ENCODE peak calls at places on chromosomes 4 and X, in seven cellular contexts. One of them, this sample, is unnamed.

GRCh38 chrX:11478036-11478435 is 184.8 kb downstream of the AMELX start:
- DNase-seq in transverse colon: no peak
- DNase-seq in A549: no peak
- DNase-seq in heart left ventricle: no peak
- DNase-seq in IMR-90: no peak
- DNase-seq in ovary: no peak
- DNase-seq in GM12878: no peak
- DNase-seq in this sample: no peak

GRCh38 chr4:82599336-82599735 is 37.5 kb upstream of the TMEM150C start:
- DNase-seq in transverse colon: no peak
- DNase-seq in A549: no peak
- DNase-seq in heart left ventricle: no peak
- DNase-seq in IMR-90: no peak
- DNase-seq in ovary: no peak
- DNase-seq in GM12878: no peak
- DNase-seq in this sample: no peak

GRCh38 chr4:54784188-54784671 is 126.5 kb downstream of the KIT start:
- DNase-seq in transverse colon: peak; percentile 70
- DNase-seq in A549: no peak
- DNase-seq in heart left ventricle: peak; percentile 88
- DNase-seq in IMR-90: peak; percentile 91
- DNase-seq in ovary: peak; percentile 78
- DNase-seq in GM12878: no peak
- DNase-seq in this sample: peak; percentile 76

GRCh38 chr4:114606240-114606639 is 7.6 kb downstream of the UGT8 start:
- DNase-seq in transverse colon: no peak
- DNase-seq in A549: no peak
- DNase-seq in heart left ventricle: no peak
- DNase-seq in IMR-90: no peak
- DNase-seq in ovary: no peak
- DNase-seq in GM12878: no peak
- DNase-seq in this sample: no peak

GRCh38 chrX:118495958-118496762 is 545 bp downstream of the DOCK11 start:
- DNase-seq in transverse colon: peak; percentile 62
- DNase-seq in A549: no peak
- DNase-seq in heart left ventricle: peak; percentile 33
- DNase-seq in IMR-90: no peak
- DNase-seq in ovary: peak; percentile 35
- DNase-seq in GM12878: no peak
- DNase-seq in this sample: peak; percentile 95

GRCh38 chr4:1843852-1844251 is 12.1 kb downstream of the LETM1 start:
- DNase-seq in transverse colon: no peak
- DNase-seq in A549: no peak
- DNase-seq in heart left ventricle: peak; percentile 54
- DNase-seq in IMR-90: no peak
- DNase-seq in ovary: no peak
- DNase-seq in GM12878: no peak
- DNase-seq in this sample: no peak

GRCh38 chr4:112203593-112203992 is 28.0 kb upstream of the AP1AR start:
- DNase-seq in transverse colon: no peak
- DNase-seq in A549: no peak
- DNase-seq in heart left ventricle: no peak
- DNase-seq in IMR-90: no peak
- DNase-seq in ovary: no peak
- DNase-seq in GM12878: no peak
- DNase-seq in this sample: no peak

GRCh38 chrX:139081965-139082364 is 370.4 kb upstream of the FGF13 start:
- DNase-seq in transverse colon: no peak
- DNase-seq in A549: no peak
- DNase-seq in heart left ventricle: no peak
- DNase-seq in IMR-90: no peak
- DNase-seq in ovary: no peak
- DNase-seq in GM12878: no peak
- DNase-seq in this sample: no peak

GRCh38 chrX:1423215-1423614 is 29.5 kb downstream of the ASMTL start:
- DNase-seq in transverse colon: no peak
- DNase-seq in A549: no peak
- DNase-seq in heart left ventricle: no peak
- DNase-seq in IMR-90: no peak
- DNase-seq in ovary: no peak
- DNase-seq in GM12878: no peak
- DNase-seq in this sample: peak; percentile 4

GRCh38 chrX:153471663-153472280 is 1.4 kb upstream of the HAUS7 start:
- DNase-seq in transverse colon: no peak
- DNase-seq in A549: no peak
- DNase-seq in heart left ventricle: no peak
- DNase-seq in IMR-90: peak; percentile 31
- DNase-seq in ovary: no peak
- DNase-seq in GM12878: no peak
- DNase-seq in this sample: no peak

GRCh38 chr4:122899682-122900081 is 22.7 kb downstream of the NUDT6 start:
- DNase-seq in transverse colon: no peak
- DNase-seq in A549: no peak
- DNase-seq in heart left ventricle: no peak
- DNase-seq in IMR-90: no peak
- DNase-seq in ovary: no peak
- DNase-seq in GM12878: no peak
- DNase-seq in this sample: no peak

GRCh38 chr4:102288497-102288896 is 56.8 kb downstream of the SLC39A8 start:
- DNase-seq in transverse colon: no peak
- DNase-seq in A549: no peak
- DNase-seq in heart left ventricle: no peak
- DNase-seq in IMR-90: no peak
- DNase-seq in ovary: no peak
- DNase-seq in GM12878: no peak
- DNase-seq in this sample: no peak

GRCh38 chrX:22577181-22577580 is 304.5 kb downstream of the CBLL2 start:
- DNase-seq in transverse colon: no peak
- DNase-seq in A549: no peak
- DNase-seq in heart left ventricle: no peak
- DNase-seq in IMR-90: peak; percentile 74
- DNase-seq in ovary: no peak
- DNase-seq in GM12878: no peak
- DNase-seq in this sample: no peak

GRCh38 chrX:19272452-19272851 is 71.3 kb upstream of the PDHA1 start:
- DNase-seq in transverse colon: no peak
- DNase-seq in A549: no peak
- DNase-seq in heart left ventricle: no peak
- DNase-seq in IMR-90: peak; percentile 1
- DNase-seq in ovary: no peak
- DNase-seq in GM12878: peak; percentile 0
- DNase-seq in this sample: no peak

GRCh38 chr4:48093949-48094550 is 40.0 kb downstream of the TXK start:
- DNase-seq in transverse colon: peak; percentile 68
- DNase-seq in A549: peak; percentile 14
- DNase-seq in heart left ventricle: no peak
- DNase-seq in IMR-90: peak; percentile 7
- DNase-seq in ovary: no peak
- DNase-seq in GM12878: no peak
- DNase-seq in this sample: no peak

GRCh38 chr4:183029365-183029764 is 69.7 kb upstream of the WWC2 start:
- DNase-seq in transverse colon: no peak
- DNase-seq in A549: no peak
- DNase-seq in heart left ventricle: no peak
- DNase-seq in IMR-90: no peak
- DNase-seq in ovary: no peak
- DNase-seq in GM12878: no peak
- DNase-seq in this sample: no peak

GRCh38 chr4:109978704-109979103 is 66.0 kb downstream of the EGF start:
- DNase-seq in transverse colon: no peak
- DNase-seq in A549: no peak
- DNase-seq in heart left ventricle: no peak
- DNase-seq in IMR-90: no peak
- DNase-seq in ovary: no peak
- DNase-seq in GM12878: no peak
- DNase-seq in this sample: no peak

GRCh38 chr4:73006286-73006990 is 63.1 kb downstream of the COX18 start:
- DNase-seq in transverse colon: no peak
- DNase-seq in A549: no peak
- DNase-seq in heart left ventricle: no peak
- DNase-seq in IMR-90: no peak
- DNase-seq in ovary: no peak
- DNase-seq in GM12878: no peak
- DNase-seq in this sample: no peak

GRCh38 chr4:188454573-188454972 is 315.3 kb downstream of the TRIML1 start:
- DNase-seq in transverse colon: no peak
- DNase-seq in A549: no peak
- DNase-seq in heart left ventricle: no peak
- DNase-seq in IMR-90: no peak
- DNase-seq in ovary: no peak
- DNase-seq in GM12878: no peak
- DNase-seq in this sample: no peak

GRCh38 chr4:88522702-88523324 is 763 bp downstream of the PYURF start:
- DNase-seq in transverse colon: peak; percentile 30
- DNase-seq in A549: peak; percentile 18
- DNase-seq in heart left ventricle: peak; percentile 27
- DNase-seq in IMR-90: peak; percentile 33
- DNase-seq in ovary: peak; percentile 49
- DNase-seq in GM12878: no peak
- DNase-seq in this sample: peak; percentile 82

GRCh38 chr4:78778530-78778929 is 2.4 kb downstream of the BMP2K start:
- DNase-seq in transverse colon: no peak
- DNase-seq in A549: no peak
- DNase-seq in heart left ventricle: no peak
- DNase-seq in IMR-90: no peak
- DNase-seq in ovary: no peak
- DNase-seq in GM12878: no peak
- DNase-seq in this sample: no peak

GRCh38 chr4:78777556-78777900 is 1.4 kb downstream of the BMP2K start:
- DNase-seq in transverse colon: no peak
- DNase-seq in A549: no peak
- DNase-seq in heart left ventricle: no peak
- DNase-seq in IMR-90: no peak
- DNase-seq in ovary: no peak
- DNase-seq in GM12878: no peak
- DNase-seq in this sample: no peak

GRCh38 chr4:78776031-78776728 is at the start of gene BMP2K:
- DNase-seq in transverse colon: peak; percentile 86
- DNase-seq in A549: peak; percentile 39
- DNase-seq in heart left ventricle: peak; percentile 89
- DNase-seq in IMR-90: peak; percentile 66
- DNase-seq in ovary: peak; percentile 81
- DNase-seq in GM12878: no peak
- DNase-seq in this sample: peak; percentile 97

GRCh38 chr4:78775278-78776030 is 696 bp upstream of the BMP2K start:
- DNase-seq in transverse colon: peak; percentile 91
- DNase-seq in A549: peak; percentile 51
- DNase-seq in heart left ventricle: peak; percentile 90
- DNase-seq in IMR-90: peak; percentile 80
- DNase-seq in ovary: peak; percentile 91
- DNase-seq in GM12878: no peak
- DNase-seq in this sample: peak; percentile 97

GRCh38 chr4:78776729-78777555 is 792 bp downstream of the BMP2K start:
- DNase-seq in transverse colon: peak; percentile 57
- DNase-seq in A549: peak; percentile 41
- DNase-seq in heart left ventricle: no peak
- DNase-seq in IMR-90: peak; percentile 71
- DNase-seq in ovary: no peak
- DNase-seq in GM12878: no peak
- DNase-seq in this sample: peak; percentile 88
- TF ChIP-seq POLR2A in transverse colon: peak; percentile 46
- TF ChIP-seq POLR2A in A549: no peak
- TF ChIP-seq POLR2A in heart left ventricle: no peak
- TF ChIP-seq POLR2A in IMR-90: no peak
- TF ChIP-seq POLR2A in ovary: no peak
- TF ChIP-seq POLR2A in GM12878: peak; percentile 23
- TF ChIP-seq POLR2A in this sample: no peak

GRCh38 chr4:99305638-99306380 is 15.0 kb upstream of the ADH1A start:
- DNase-seq in transverse colon: no peak
- DNase-seq in A549: no peak
- DNase-seq in heart left ventricle: no peak
- DNase-seq in IMR-90: no peak
- DNase-seq in ovary: no peak
- DNase-seq in GM12878: no peak
- DNase-seq in this sample: no peak

GRCh38 chr4:99301376-99302164 is 10.8 kb upstream of the ADH1A start:
- DNase-seq in transverse colon: no peak
- DNase-seq in A549: no peak
- DNase-seq in heart left ventricle: no peak
- DNase-seq in IMR-90: peak; percentile 32
- DNase-seq in ovary: no peak
- DNase-seq in GM12878: no peak
- DNase-seq in this sample: no peak

DNA sequence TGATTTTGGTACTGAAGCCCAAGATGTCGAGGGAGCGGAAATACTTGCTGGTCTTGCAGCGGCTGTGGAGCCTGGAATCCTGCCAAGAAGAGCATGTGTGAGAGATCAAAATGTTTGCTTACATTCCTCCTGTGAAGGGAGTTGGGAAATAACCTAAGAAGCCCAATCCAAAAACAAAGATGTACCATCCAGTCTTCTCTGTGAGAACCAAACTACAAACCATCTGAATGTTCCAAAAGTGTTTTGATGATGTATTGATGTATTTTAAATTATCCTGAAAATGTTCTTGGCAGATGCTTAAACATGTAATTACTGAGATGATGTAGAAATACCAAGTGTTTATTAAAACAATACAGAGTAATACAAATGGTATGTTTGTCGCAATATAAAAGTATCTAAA is 10.1 kb upstream of the ADH1A start:
- DNase-seq in transverse colon: peak; percentile 76
- DNase-seq in A549: no peak
- DNase-seq in heart left ventricle: peak; percentile 79
- DNase-seq in IMR-90: peak; percentile 97
- DNase-seq in ovary: peak; percentile 96
- DNase-seq in GM12878: no peak
- DNase-seq in this sample: no peak
- H3K27ac ChIP-seq in transverse colon: peak overlapping the region; percentile 77
- H3K27ac ChIP-seq in A549: no peak overlapping the region
- H3K27ac ChIP-seq in heart left ventricle: peak overlapping the region; percentile 69
- H3K27ac ChIP-seq in IMR-90: peak overlapping the region; percentile 99
- H3K27ac ChIP-seq in ovary: no peak overlapping the region
- H3K27ac ChIP-seq in GM12878: no peak overlapping the region
- H3K27ac ChIP-seq in this sample: no peak overlapping the region

GRCh38 chr4:76979236-76979635 is 29.7 kb downstream of the SEPTIN11 start:
- DNase-seq in transverse colon: no peak
- DNase-seq in A549: no peak
- DNase-seq in heart left ventricle: no peak
- DNase-seq in IMR-90: no peak
- DNase-seq in ovary: no peak
- DNase-seq in GM12878: no peak
- DNase-seq in this sample: no peak
- H3K4me1 ChIP-seq in transverse colon: peaks cover 13% of the 10 kb centered on the region
- H3K4me1 ChIP-seq in A549: peaks cover 6% of the 10 kb centered on the region
- H3K4me1 ChIP-seq in heart left ventricle: peaks cover 9% of the 10 kb centered on the region
- H3K4me1 ChIP-seq in IMR-90: peaks cover 35% of the 10 kb centered on the region
- H3K4me1 ChIP-seq in ovary: peaks cover 9% of the 10 kb centered on the region
- H3K4me1 ChIP-seq in GM12878: peaks cover 28% of the 10 kb centered on the region
- H3K4me1 ChIP-seq in this sample: peaks cover 4% of the 10 kb centered on the region

GRCh38 chr4:16824278-16824806 is 74.1 kb downstream of the LDB2 start:
- DNase-seq in transverse colon: no peak
- DNase-seq in A549: no peak
- DNase-seq in heart left ventricle: no peak
- DNase-seq in IMR-90: no peak
- DNase-seq in ovary: no peak
- DNase-seq in GM12878: no peak
- DNase-seq in this sample: no peak

GRCh38 chr4:16819652-16820051 is 78.8 kb downstream of the LDB2 start:
- DNase-seq in transverse colon: no peak
- DNase-seq in A549: no peak
- DNase-seq in heart left ventricle: no peak
- DNase-seq in IMR-90: no peak
- DNase-seq in ovary: no peak
- DNase-seq in GM12878: no peak
- DNase-seq in this sample: no peak

GRCh38 chr4:16818005-16818404 is 80.4 kb downstream of the LDB2 start:
- DNase-seq in transverse colon: no peak
- DNase-seq in A549: no peak
- DNase-seq in heart left ventricle: no peak
- DNase-seq in IMR-90: no peak
- DNase-seq in ovary: no peak
- DNase-seq in GM12878: no peak
- DNase-seq in this sample: no peak

GRCh38 chr4:16820304-16820703 is 78.1 kb downstream of the LDB2 start:
- DNase-seq in transverse colon: no peak
- DNase-seq in A549: no peak
- DNase-seq in heart left ventricle: peak; percentile 38
- DNase-seq in IMR-90: no peak
- DNase-seq in ovary: no peak
- DNase-seq in GM12878: no peak
- DNase-seq in this sample: no peak
- TF ChIP-seq POLR2A in transverse colon: no peak
- TF ChIP-seq POLR2A in A549: no peak
- TF ChIP-seq POLR2A in heart left ventricle: no peak
- TF ChIP-seq POLR2A in IMR-90: no peak
- TF ChIP-seq POLR2A in ovary: no peak
- TF ChIP-seq POLR2A in GM12878: no peak
- TF ChIP-seq POLR2A in this sample: no peak

This sample was measured in spleen.